ENCODE peak calls at places on chromosomes 16 and 17, in eight cellular contexts. One of them, this sample, is unnamed.

GRCh38 chr17:12055889-12056288 is 35.2 kb downstream of the MAP2K4 start:
- DNase-seq in colonic mucosa: no peak
- DNase-seq in PC-3: no peak
- DNase-seq in mesendoderm: no peak
- DNase-seq in mammary epithelial cell: no peak
- DNase-seq in neural progenitor cell: no peak
- DNase-seq in H9: no peak
- DNase-seq in fibroblast of lung: no peak
- DNase-seq in this sample: no peak

GRCh38 chr17:40099627-40100418 is 566 bp downstream of the NR1D1 start:
- DNase-seq in PC-3: no peak
- DNase-seq in colonic mucosa: no peak
- DNase-seq in fibroblast of lung: no peak
- DNase-seq in mesendoderm: no peak
- DNase-seq in neural progenitor cell: no peak
- DNase-seq in mammary epithelial cell: peak; percentile 30
- DNase-seq in H9: no peak
- DNase-seq in this sample: peak; percentile 21

GRCh38 chr16:56812884-56813283 is 52.1 kb upstream of the SLC12A3 start:
- DNase-seq in fibroblast of lung: peak; percentile 58
- DNase-seq in mammary epithelial cell: peak; percentile 61
- DNase-seq in H9: no peak
- DNase-seq in colonic mucosa: no peak
- DNase-seq in PC-3: peak; percentile 68
- DNase-seq in mesendoderm: no peak
- DNase-seq in neural progenitor cell: no peak
- DNase-seq in this sample: peak; percentile 53

GRCh38 chr17:80513892-80514291 is 30.7 kb upstream of the RPTOR start:
- DNase-seq in colonic mucosa: no peak
- DNase-seq in mammary epithelial cell: peak; percentile 68
- DNase-seq in neural progenitor cell: no peak
- DNase-seq in fibroblast of lung: peak; percentile 91
- DNase-seq in PC-3: no peak
- DNase-seq in H9: no peak
- DNase-seq in mesendoderm: no peak
- DNase-seq in this sample: peak; percentile 79

GRCh38 chr17:43171761-43172487 is 910 bp downstream of the NBR1 start:
- DNase-seq in mesendoderm: peak; percentile 47
- DNase-seq in mammary epithelial cell: peak; percentile 88
- DNase-seq in fibroblast of lung: peak; percentile 96
- DNase-seq in PC-3: peak; percentile 83
- DNase-seq in colonic mucosa: peak; percentile 56
- DNase-seq in neural progenitor cell: peak; percentile 8
- DNase-seq in H9: no peak
- DNase-seq in this sample: peak; percentile 91

GRCh38 chr17:65548570-65548969 is 12.9 kb downstream of the AXIN2 start:
- DNase-seq in neural progenitor cell: no peak
- DNase-seq in PC-3: no peak
- DNase-seq in mammary epithelial cell: no peak
- DNase-seq in fibroblast of lung: no peak
- DNase-seq in H9: no peak
- DNase-seq in colonic mucosa: no peak
- DNase-seq in mesendoderm: no peak
- DNase-seq in this sample: no peak

GRCh38 chr17:49637050-49637449 is 40.8 kb downstream of the SPOP start:
- DNase-seq in mesendoderm: no peak
- DNase-seq in PC-3: peak; percentile 22
- DNase-seq in H9: no peak
- DNase-seq in colonic mucosa: no peak
- DNase-seq in mammary epithelial cell: no peak
- DNase-seq in neural progenitor cell: no peak
- DNase-seq in fibroblast of lung: peak; percentile 68
- DNase-seq in this sample: peak; percentile 62

GRCh38 chr17:17624776-17625175 is 33.3 kb upstream of the PEMT start:
- DNase-seq in colonic mucosa: no peak
- DNase-seq in neural progenitor cell: no peak
- DNase-seq in mesendoderm: no peak
- DNase-seq in mammary epithelial cell: no peak
- DNase-seq in PC-3: no peak
- DNase-seq in fibroblast of lung: no peak
- DNase-seq in H9: no peak
- DNase-seq in this sample: no peak

GRCh38 chr17:17088511-17089205 is 46.4 kb downstream of the MPRIP start:
- DNase-seq in mammary epithelial cell: no peak
- DNase-seq in mesendoderm: no peak
- DNase-seq in colonic mucosa: no peak
- DNase-seq in H9: no peak
- DNase-seq in fibroblast of lung: no peak
- DNase-seq in neural progenitor cell: no peak
- DNase-seq in PC-3: no peak
- DNase-seq in this sample: no peak

GRCh38 chr16:27972500-27972899 is 91.0 kb downstream of the GSG1L start:
- DNase-seq in fibroblast of lung: peak; percentile 15
- DNase-seq in H9: peak; percentile 67
- DNase-seq in mammary epithelial cell: peak; percentile 55
- DNase-seq in PC-3: peak; percentile 56
- DNase-seq in colonic mucosa: peak; percentile 19
- DNase-seq in mesendoderm: peak; percentile 74
- DNase-seq in neural progenitor cell: peak; percentile 76
- DNase-seq in this sample: peak; percentile 9

GRCh38 chr17:39643271-39643670 is 6.3 kb downstream of the STARD3 start:
- DNase-seq in mammary epithelial cell: no peak
- DNase-seq in neural progenitor cell: no peak
- DNase-seq in PC-3: no peak
- DNase-seq in colonic mucosa: no peak
- DNase-seq in fibroblast of lung: peak; percentile 57
- DNase-seq in mesendoderm: no peak
- DNase-seq in H9: no peak
- DNase-seq in this sample: no peak

GRCh38 chr17:34437188-34437587 is 74.2 kb upstream of the CCL1 start:
- DNase-seq in PC-3: no peak
- DNase-seq in colonic mucosa: no peak
- DNase-seq in H9: no peak
- DNase-seq in mammary epithelial cell: no peak
- DNase-seq in mesendoderm: no peak
- DNase-seq in neural progenitor cell: no peak
- DNase-seq in fibroblast of lung: no peak
- DNase-seq in this sample: no peak

GRCh38 chr16:78460428-78460827 is 361.0 kb downstream of the WWOX start:
- DNase-seq in colonic mucosa: no peak
- DNase-seq in H9: no peak
- DNase-seq in PC-3: peak; percentile 42
- DNase-seq in mesendoderm: no peak
- DNase-seq in fibroblast of lung: no peak
- DNase-seq in mammary epithelial cell: no peak
- DNase-seq in neural progenitor cell: no peak
- DNase-seq in this sample: no peak

GRCh38 chr16:29820730-29821662 is 734 bp downstream of the MVP start:
- DNase-seq in mesendoderm: no peak
- DNase-seq in neural progenitor cell: no peak
- DNase-seq in H9: no peak
- DNase-seq in PC-3: peak; percentile 27
- DNase-seq in colonic mucosa: peak; percentile 94
- DNase-seq in mammary epithelial cell: peak; percentile 55
- DNase-seq in fibroblast of lung: no peak
- DNase-seq in this sample: peak; percentile 39

GRCh38 chr17:61408151-61409041 is 8.8 kb downstream of the TBX2 start:
- DNase-seq in colonic mucosa: no peak
- DNase-seq in PC-3: no peak
- DNase-seq in neural progenitor cell: peak; percentile 38
- DNase-seq in mammary epithelial cell: no peak
- DNase-seq in mesendoderm: no peak
- DNase-seq in fibroblast of lung: no peak
- DNase-seq in H9: peak; percentile 48
- DNase-seq in this sample: peak; percentile 46

GRCh38 chr16:16120382-16121184 is 102.7 kb downstream of the ABCC6 start:
- DNase-seq in PC-3: no peak
- DNase-seq in fibroblast of lung: no peak
- DNase-seq in H9: no peak
- DNase-seq in neural progenitor cell: no peak
- DNase-seq in mesendoderm: no peak
- DNase-seq in colonic mucosa: peak; percentile 46
- DNase-seq in mammary epithelial cell: no peak
- DNase-seq in this sample: no peak

GRCh38 chr16:69924777-69925191 is 26.4 kb upstream of the CLEC18A start:
- DNase-seq in fibroblast of lung: peak; percentile 93
- DNase-seq in colonic mucosa: no peak
- DNase-seq in PC-3: no peak
- DNase-seq in neural progenitor cell: no peak
- DNase-seq in mammary epithelial cell: peak; percentile 74
- DNase-seq in mesendoderm: peak; percentile 61
- DNase-seq in H9: no peak
- DNase-seq in this sample: peak; percentile 78

GRCh38 chr16:17572145-17572544 is 101.4 kb upstream of the XYLT1 start:
- DNase-seq in neural progenitor cell: no peak
- DNase-seq in mammary epithelial cell: peak; percentile 41
- DNase-seq in mesendoderm: peak; percentile 29
- DNase-seq in PC-3: no peak
- DNase-seq in colonic mucosa: no peak
- DNase-seq in H9: no peak
- DNase-seq in fibroblast of lung: no peak
- DNase-seq in this sample: no peak

GRCh38 chr17:32819035-32819434 is 57.9 kb downstream of the MYO1D start:
- DNase-seq in H9: no peak
- DNase-seq in fibroblast of lung: no peak
- DNase-seq in colonic mucosa: no peak
- DNase-seq in mammary epithelial cell: no peak
- DNase-seq in neural progenitor cell: no peak
- DNase-seq in mesendoderm: no peak
- DNase-seq in PC-3: no peak
- DNase-seq in this sample: no peak

GRCh38 chr16:81567987-81568748 is 123.6 kb downstream of the CMIP start:
- DNase-seq in fibroblast of lung: peak; percentile 73
- DNase-seq in colonic mucosa: no peak
- DNase-seq in PC-3: peak; percentile 78
- DNase-seq in mammary epithelial cell: peak; percentile 81
- DNase-seq in mesendoderm: no peak
- DNase-seq in H9: no peak
- DNase-seq in neural progenitor cell: no peak
- DNase-seq in this sample: peak; percentile 91

GRCh38 chr17:12107905-12108304 is 87.2 kb downstream of the MAP2K4 start:
- DNase-seq in colonic mucosa: no peak
- DNase-seq in mesendoderm: no peak
- DNase-seq in mammary epithelial cell: no peak
- DNase-seq in PC-3: peak; percentile 51
- DNase-seq in neural progenitor cell: no peak
- DNase-seq in H9: no peak
- DNase-seq in fibroblast of lung: peak; percentile 46
- DNase-seq in this sample: peak; percentile 41

GRCh38 chr17:82232322-82232785 is 3.5 kb downstream of the SLC16A3 start:
- DNase-seq in neural progenitor cell: no peak
- DNase-seq in H9: no peak
- DNase-seq in colonic mucosa: no peak
- DNase-seq in fibroblast of lung: no peak
- DNase-seq in PC-3: no peak
- DNase-seq in mesendoderm: no peak
- DNase-seq in mammary epithelial cell: no peak
- DNase-seq in this sample: no peak
- H3K9ac ChIP-seq in neural progenitor cell: no peak overlapping the region
- H3K9ac ChIP-seq in H9: no peak overlapping the region
- H3K9ac ChIP-seq in colonic mucosa: peak overlapping the region; percentile 81
- H3K9ac ChIP-seq in fibroblast of lung: no peak overlapping the region
- H3K9ac ChIP-seq in PC-3: no peak overlapping the region
- H3K9ac ChIP-seq in mesendoderm: peak overlapping the region; percentile 76
- H3K9ac ChIP-seq in mammary epithelial cell: no peak overlapping the region
- H3K9ac ChIP-seq in this sample: peak overlapping the region; percentile 92

GRCh38 chr16:67429799-67430503 is 970 bp upstream of the HSD11B2 start:
- DNase-seq in colonic mucosa: no peak
- DNase-seq in mammary epithelial cell: no peak
- DNase-seq in H9: no peak
- DNase-seq in PC-3: no peak
- DNase-seq in mesendoderm: no peak
- DNase-seq in fibroblast of lung: no peak
- DNase-seq in neural progenitor cell: no peak
- DNase-seq in this sample: no peak
- H3K9ac ChIP-seq in colonic mucosa: peak overlapping the region; percentile 97
- H3K9ac ChIP-seq in mammary epithelial cell: no peak overlapping the region
- H3K9ac ChIP-seq in H9: peak overlapping the region; percentile 11
- H3K9ac ChIP-seq in PC-3: peak overlapping the region; percentile 54
- H3K9ac ChIP-seq in mesendoderm: peak overlapping the region; percentile 72
- H3K9ac ChIP-seq in fibroblast of lung: no peak overlapping the region
- H3K9ac ChIP-seq in neural progenitor cell: no peak overlapping the region
- H3K9ac ChIP-seq in this sample: no peak overlapping the region

DNA sequence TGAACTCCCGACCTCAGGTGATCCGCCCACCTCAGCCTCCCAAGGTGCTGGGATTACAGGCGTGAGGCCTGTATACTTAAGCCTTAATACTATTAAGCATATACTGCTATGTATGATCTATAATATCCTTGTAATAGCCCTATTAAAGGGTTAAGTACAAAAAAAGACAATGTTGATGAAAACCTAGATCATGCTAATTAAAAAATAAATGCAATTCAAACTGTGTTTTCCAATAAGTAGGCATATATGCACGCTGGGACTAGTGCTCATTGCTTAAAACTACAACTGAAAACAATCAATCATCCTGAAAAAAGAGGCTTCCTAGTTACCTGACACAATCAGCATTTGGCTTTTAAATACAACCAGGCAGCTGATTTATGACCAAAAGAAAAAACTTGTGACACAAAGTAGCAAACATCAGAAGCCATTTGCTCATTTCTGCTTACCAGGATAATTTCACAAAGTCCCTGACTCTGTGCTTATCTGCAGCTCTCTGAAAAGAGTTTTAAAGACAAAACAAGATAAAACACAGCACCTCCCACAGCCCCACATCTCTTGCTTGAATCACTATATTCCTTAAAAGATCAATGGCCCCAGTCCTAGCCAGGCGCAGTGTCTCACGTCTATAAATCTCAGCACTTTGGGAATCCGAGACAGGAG is 11.1 kb downstream of the ZNF385C start:
- DNase-seq in colonic mucosa: no peak
- DNase-seq in H9: no peak
- DNase-seq in mammary epithelial cell: no peak
- DNase-seq in mesendoderm: no peak
- DNase-seq in neural progenitor cell: no peak
- DNase-seq in fibroblast of lung: no peak
- DNase-seq in PC-3: no peak
- DNase-seq in this sample: no peak
- H3K9ac ChIP-seq in colonic mucosa: no peak overlapping the region
- H3K9ac ChIP-seq in H9: no peak overlapping the region
- H3K9ac ChIP-seq in mammary epithelial cell: no peak overlapping the region
- H3K9ac ChIP-seq in mesendoderm: no peak overlapping the region
- H3K9ac ChIP-seq in neural progenitor cell: no peak overlapping the region
- H3K9ac ChIP-seq in fibroblast of lung: no peak overlapping the region
- H3K9ac ChIP-seq in PC-3: no peak overlapping the region
- H3K9ac ChIP-seq in this sample: no peak overlapping the region

DNA sequence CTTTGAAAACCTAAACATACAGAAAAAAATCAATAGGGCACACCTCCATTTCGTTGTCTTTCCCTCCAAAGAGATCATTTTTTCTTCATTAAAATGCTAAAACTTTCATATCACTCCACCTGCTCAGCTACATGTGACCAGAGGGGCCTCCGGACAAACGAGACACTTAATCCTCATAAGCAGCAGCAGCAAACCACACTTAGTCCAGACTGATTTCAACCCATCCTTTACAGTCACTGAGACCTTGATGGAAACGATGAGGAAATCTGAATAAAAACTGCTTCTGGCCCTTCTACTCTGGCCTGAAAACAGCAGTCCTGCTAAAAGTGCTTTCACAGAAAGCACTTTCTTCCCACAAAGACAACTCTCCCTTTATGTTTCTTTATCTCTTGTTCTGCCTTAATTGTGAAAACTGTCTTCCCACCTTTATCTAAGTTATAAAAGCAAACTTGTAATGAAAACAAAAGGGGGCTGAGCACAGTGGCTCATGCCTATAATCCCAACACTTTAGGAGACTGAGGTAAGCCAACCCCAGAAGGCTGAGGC is 4.6 kb downstream of the ANKRD11 start:
- DNase-seq in neural progenitor cell: no peak
- DNase-seq in mammary epithelial cell: no peak
- DNase-seq in fibroblast of lung: no peak
- DNase-seq in PC-3: no peak
- DNase-seq in colonic mucosa: no peak
- DNase-seq in mesendoderm: no peak
- DNase-seq in H9: no peak
- DNase-seq in this sample: peak; percentile 35
- H3K9ac ChIP-seq in neural progenitor cell: no peak overlapping the region
- H3K9ac ChIP-seq in mammary epithelial cell: no peak overlapping the region
- H3K9ac ChIP-seq in fibroblast of lung: no peak overlapping the region
- H3K9ac ChIP-seq in PC-3: no peak overlapping the region
- H3K9ac ChIP-seq in colonic mucosa: no peak overlapping the region
- H3K9ac ChIP-seq in mesendoderm: no peak overlapping the region
- H3K9ac ChIP-seq in H9: peak overlapping the region; percentile 17
- H3K9ac ChIP-seq in this sample: no peak overlapping the region

This sample was measured in adipocyte.